ENCODE peak calls at places on chromosome 9, in ten cellular contexts. F is AG08396; Q is activated T-cell treated with anti-CD3 and anti-CD28 coated beads for 1 hour; X is effector memory CD8-positive, alpha-beta T cell; C is HL-60; E is nephron progenitor cell; U is colonic mucosa; L is caudate nucleus; W is H54; J is bronchial epithelial cell. R is an unnamed sample.

GRCh38 chr9:5493597-5494511 is 16.5 kb upstream of the PDCD1LG2 start:
- DNase-seq in U (peak), W (peak), L (no peak), F (peak), X (no peak), Q (no peak), C (peak), E (no peak), J (peak), R (peak)

GRCh38 chr9:125241863-125242739 is 958 bp upstream of the HSPA5 start:
- DNase-seq in E (no peak), U (no peak), W (no peak), J (no peak), Q (no peak), L (no peak), X (no peak), C (no peak), F (peak), R (no peak)

GRCh38 chr9:73183917-73184861 is 32.5 kb downstream of the ANXA1 start:
- DNase-seq in E (no peak), W (no peak), U (no peak), F (no peak), C (no peak), X (no peak), L (no peak), J (peak), Q (no peak), R (peak)

GRCh38 chr9:125145425-125145824 is 2.1 kb upstream of the SCAI start:
- DNase-seq in F (no peak), C (no peak), E (no peak), L (no peak), Q (no peak), X (no peak), W (no peak), J (no peak), U (no peak), R (no peak)

GRCh38 chr9:20593551-20593950 is 28.7 kb downstream of the MLLT3 start:
- DNase-seq in W (no peak), Q (no peak), F (no peak), C (no peak), E (no peak), L (no peak), X (no peak), U (no peak), J (peak), R (peak)

GRCh38 chr9:110213413-110214044 is 5.6 kb upstream of the C9orf152 start:
- DNase-seq in F (no peak), X (no peak), E (no peak), U (peak), W (no peak), C (no peak), Q (no peak), J (peak), L (no peak), R (no peak)

GRCh38 chr9:136117291-136118060 is 1.2 kb downstream of the TMEM250 start:
- DNase-seq in W (no peak), C (no peak), L (no peak), U (peak), J (no peak), E (no peak), Q (no peak), F (no peak), X (no peak), R (peak)

GRCh38 chr9:136160939-136161610 is 42.4 kb upstream of the TMEM250 start:
- DNase-seq in L (no peak), J (no peak), E (peak), F (no peak), C (no peak), Q (no peak), X (no peak), W (no peak), U (no peak), R (no peak)

GRCh38 chr9:79621916-79622575 is 50.3 kb downstream of the TLE4 start:
- DNase-seq in Q (no peak), U (no peak), E (no peak), L (no peak), X (no peak), F (no peak), C (no peak), J (no peak), W (no peak), R (no peak)

GRCh38 chr9:12771891-12772290 is 2.9 kb upstream of the LURAP1L start:
- DNase-seq in Q (no peak), C (no peak), F (peak), L (no peak), X (no peak), J (peak), U (no peak), E (no peak), W (no peak), R (peak)

GRCh38 chr9:20078246-20078645 is 289.4 kb upstream of the SLC24A2 start:
- DNase-seq in E (no peak), J (no peak), Q (no peak), L (no peak), W (no peak), F (no peak), C (no peak), U (no peak), X (no peak), R (no peak)

GRCh38 chr9:5112646-5113045 is 72.8 kb downstream of the INSL6 start:
- DNase-seq in J (no peak), C (no peak), X (no peak), W (no peak), E (no peak), Q (no peak), F (peak), U (no peak), L (no peak), R (no peak)

GRCh38 chr9:99134893-99135341 is 30.0 kb downstream of the TGFBR1 start:
- DNase-seq in E (no peak), J (no peak), Q (no peak), F (peak), C (no peak), L (no peak), W (no peak), U (no peak), X (no peak), R (peak)

GRCh38 chr9:129164246-129164930 is 13.7 kb downstream of the IER5L start:
- DNase-seq in E (no peak), X (no peak), Q (no peak), W (no peak), C (no peak), J (peak), L (no peak), U (peak), F (peak), R (no peak)

GRCh38 chr9:25964239-25964638 is 286.0 kb upstream of the TUSC1 start:
- DNase-seq in L (no peak), J (peak), Q (no peak), F (peak), E (peak), W (peak), X (no peak), U (peak), C (peak), R (peak)

R was measured in LHCN-M2.